ENCODE peak calls at places on chromosomes 13 and 19, in four cellular contexts. S is GM12878, X is K562, L is SK-N-SH. A is an unnamed sample.

GRCh38 chr19:47075179-47075811 is 26.9 kb upstream of the TMEM160 start:
- DNase-seq in S (no peak), X (no peak), L (no peak), A (no peak)

GRCh38 chr19:42081584-42082258 is 5.8 kb downstream of the ZNF574 start:
- DNase-seq in S (no peak), X (no peak), L (peak; percentile 57), A (peak; percentile 57)

GRCh38 chr13:99124695-99125334 is 75.8 kb upstream of the UBAC2 start:
- DNase-seq in S (peak; percentile 34), X (peak; percentile 15), L (no peak), A (no peak)

GRCh38 chr13:20714563-20715339 is 11.3 kb downstream of the IL17D start:
- DNase-seq in S (no peak), X (no peak), L (no peak), A (no peak)

GRCh38 chr19:49869009-49869483 is 1.7 kb upstream of the PNKP start:
- DNase-seq in S (no peak), X (peak; percentile 51), L (peak; percentile 60), A (no peak)

GRCh38 chr13:88196106-88196505 is 524.9 kb downstream of the SLITRK5 start:
- DNase-seq in S (no peak), X (no peak), L (no peak), A (no peak)

GRCh38 chr13:44605275-44605674 is 29.1 kb upstream of the TSC22D1 start:
- DNase-seq in S (no peak), X (no peak), L (no peak), A (no peak)

GRCh38 chr13:29578300-29579048 is 17.0 kb downstream of the SLC7A1 start:
- DNase-seq in S (no peak), X (peak; percentile 17), L (no peak), A (no peak)

GRCh38 chr19:35093941-35094647 is 21.5 kb upstream of the FXYD3 start:
- DNase-seq in S (no peak), X (no peak), L (peak; percentile 72), A (no peak)

GRCh38 chr13:48504606-48505369 is 28.1 kb downstream of the RCBTB2 start:
- DNase-seq in S (no peak), X (no peak), L (no peak), A (no peak)

GRCh38 chr13:45542878-45543277 is 72.7 kb downstream of the ERICH6B start:
- DNase-seq in S (no peak), X (no peak), L (no peak), A (no peak)

GRCh38 chr13:64078480-64078936 is 2662.9 kb upstream of the PCDH20 start:
- DNase-seq in S (no peak), X (no peak), L (peak; percentile 10), A (peak; percentile 1)

GRCh38 chr19:50838239-50838638 is 4.9 kb upstream of the KLK15 start:
- DNase-seq in S (peak; percentile 25), X (peak; percentile 51), L (no peak), A (no peak)

GRCh38 chr19:7822910-7823515 is 7.0 kb upstream of the EVI5L start:
- DNase-seq in S (no peak), X (no peak), L (no peak), A (no peak)

GRCh38 chr13:76836311-76836710 is 49.9 kb downstream of the KCTD12 start:
- DNase-seq in S (no peak), X (no peak), L (no peak), A (no peak)

GRCh38 chr19:6694147-6694815 is 24.3 kb upstream of the TNFSF14 start:
- DNase-seq in S (no peak), X (peak; percentile 65), L (no peak), A (peak; percentile 53)

GRCh38 chr19:48609571-48610108 is 3.1 kb downstream of the SPACA4 start:
- DNase-seq in S (no peak), X (no peak), L (no peak), A (no peak)

GRCh38 chr13:42497798-42498197 is 76.2 kb upstream of the TNFSF11 start:
- DNase-seq in S (peak; percentile 88), X (no peak), L (no peak), A (no peak)

GRCh38 chr19:34298891-34299510 is 44.6 kb downstream of the GARRE1 start:
- DNase-seq in S (no peak), X (no peak), L (no peak), A (no peak)

GRCh38 chr13:26558074-26558805 is 757 bp downstream of the WASF3 start:
- DNase-seq in S (no peak), X (no peak), L (peak; percentile 73), A (no peak)

GRCh38 chr19:19551862-19552192 is 13.8 kb downstream of the CILP2 start:
- DNase-seq in S (no peak), X (no peak), L (no peak), A (no peak)

GRCh38 chr19:19552811-19553210 is 14.7 kb downstream of the CILP2 start:
- DNase-seq in S (no peak), X (peak; percentile 71), L (peak; percentile 83), A (no peak)

GRCh38 chr19:19554074-19555023 is 16.3 kb downstream of the CILP2 start:
- DNase-seq in S (no peak), X (peak; percentile 82), L (peak; percentile 86), A (no peak)

GRCh38 chr19:19550972-19551861 is 13.2 kb downstream of the CILP2 start:
- DNase-seq in S (no peak), X (no peak), L (no peak), A (no peak)

DNA sequence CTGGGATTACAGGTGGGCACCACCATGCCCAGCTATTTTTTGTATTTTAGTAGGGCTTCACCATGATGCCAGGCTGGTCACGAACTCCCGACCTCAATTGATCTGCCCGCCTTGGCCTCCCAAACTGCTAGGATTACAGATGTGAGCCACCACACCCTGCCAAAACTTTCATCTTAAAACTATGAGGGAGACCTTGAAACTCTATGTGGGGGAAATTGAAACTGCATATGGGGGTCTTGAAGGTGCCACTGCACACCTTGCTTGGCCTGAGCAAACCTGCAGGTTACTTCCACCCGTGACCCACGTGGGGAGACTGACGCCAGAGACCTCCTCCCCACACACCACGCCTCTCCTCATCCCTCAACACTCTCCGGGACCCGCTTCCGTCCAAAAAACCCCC is 15.6 kb downstream of the CILP2 start:
- DNase-seq in S (no peak), X (no peak), L (no peak), A (no peak)
- TF ChIP-seq NFIC in S (no peak), X (no peak), L (no peak), A (no peak)

GRCh38 chr13:37344051-37344450 is 238.6 kb upstream of the CSNK1A1L start:
- DNase-seq in S (no peak), X (no peak), L (peak; percentile 2), A (no peak)

GRCh38 chr13:37345869-37346268 is 240.4 kb upstream of the CSNK1A1L start:
- DNase-seq in S (no peak), X (no peak), L (no peak), A (no peak)

GRCh38 chr13:37340911-37341670 is 235.6 kb upstream of the CSNK1A1L start:
- DNase-seq in S (no peak), X (no peak), L (no peak), A (no peak)

GRCh38 chr13:37338721-37339120 is 233.3 kb upstream of the CSNK1A1L start:
- DNase-seq in S (no peak), X (no peak), L (no peak), A (no peak)

DNA sequence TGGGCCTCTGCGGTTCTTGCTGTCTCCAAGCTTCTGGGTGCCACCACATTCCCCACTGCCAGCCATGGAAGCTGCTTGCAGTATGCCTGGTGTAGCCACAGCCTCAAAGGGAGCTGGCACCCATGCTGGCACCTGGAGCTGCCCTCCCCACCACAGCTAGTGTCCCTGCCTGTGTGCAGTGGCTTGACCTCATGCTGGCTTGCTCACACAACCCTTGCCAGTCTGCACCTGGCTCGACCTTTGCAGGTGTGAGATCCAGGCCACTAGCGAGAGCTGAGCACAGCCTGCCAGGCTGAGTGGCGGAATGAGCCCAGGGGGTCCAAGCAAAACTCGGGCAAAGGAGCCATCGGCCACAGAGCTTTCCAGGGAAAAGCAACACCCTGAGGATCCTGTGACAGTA is 236.7 kb upstream of the CSNK1A1L start:
- DNase-seq in S (no peak), X (no peak), L (no peak), A (no peak)
- TF ChIP-seq NFIC in S (no peak), X (no peak), L (no peak), A (no peak)

GRCh38 chr19:33203529-33203928 is 9.4 kb downstream of the LRP3 start:
- DNase-seq in S (no peak), X (no peak), L (peak; percentile 34), A (no peak)
- TF ChIP-seq NFIC in S (no peak), X (no peak), L (no peak), A (no peak)

GRCh38 chr19:12117203-12117970 is 22.8 kb downstream of the ZNF20 start:
- DNase-seq in S (no peak), X (peak; percentile 15), L (no peak), A (peak; percentile 27)
- TF ChIP-seq NFIC in S (no peak), X (no peak), L (no peak), A (no peak)

GRCh38 chr13:113654175-113654560 is 3.8 kb downstream of the ATP4B start:
- DNase-seq in S (no peak), X (no peak), L (no peak), A (no peak)

GRCh38 chr13:113654591-113655357 is 3.2 kb downstream of the ATP4B start:
- DNase-seq in S (no peak), X (no peak), L (no peak), A (no peak)

GRCh38 chr13:113655358-113656014 is 2.5 kb downstream of the ATP4B start:
- DNase-seq in S (no peak), X (no peak), L (no peak), A (no peak)

GRCh38 chr13:113656831-113657671 is 947 bp downstream of the ATP4B start:
- DNase-seq in S (no peak), X (no peak), L (no peak), A (no peak)

DNA sequence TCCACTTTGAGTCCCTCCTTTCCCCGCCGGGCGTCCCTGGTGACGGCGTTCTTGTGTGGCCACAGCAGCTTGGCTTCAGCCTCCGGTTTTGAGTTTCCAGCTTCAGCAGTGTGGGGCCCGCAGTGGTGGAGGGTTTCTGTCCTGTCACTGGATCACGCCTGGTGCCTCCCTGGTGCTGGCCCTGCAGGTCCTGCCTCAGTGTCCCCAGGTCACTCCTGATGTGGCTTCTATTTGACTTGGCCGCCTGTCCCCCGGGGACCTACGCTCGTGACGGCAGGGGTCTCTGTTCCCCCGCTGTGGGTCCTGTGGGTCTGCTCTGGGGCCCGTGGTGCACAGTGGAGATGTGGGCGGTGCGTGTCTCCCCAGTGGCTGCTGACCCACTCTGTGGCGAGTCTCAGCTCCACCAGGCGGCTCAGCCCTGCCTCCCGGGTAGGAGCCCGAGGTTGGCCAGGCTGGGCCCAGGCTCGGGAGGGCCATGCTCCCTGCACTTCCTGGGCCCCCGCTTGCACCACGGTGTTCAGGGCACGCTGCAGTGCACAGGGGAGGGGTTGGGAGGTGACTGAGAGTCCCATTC is 1.9 kb downstream of the ATP4B start:
- DNase-seq in S (no peak), X (no peak), L (no peak), A (no peak)
- TF ChIP-seq NFIC in S (no peak), X (no peak), L (no peak), A (no peak)

A was measured in HepG2.